ENCODE peak calls at places on chromosome 12, in four cellular contexts. Z is dorsolateral prefrontal cortex, P is HCT116, E is uterus. O is an unnamed sample.

GRCh38 chr12:118429703-118430383 is 53.5 kb downstream of the SUDS3 start:
- DNase-seq in E (no peak), Z (no peak), P (no peak), O (no peak)

GRCh38 chr12:54222609-54223008 is 33.8 kb upstream of the SMUG1 start:
- DNase-seq in E (no peak), Z (no peak), P (no peak), O (no peak)

GRCh38 chr12:88510841-88511240 is 69.4 kb downstream of the KITLG start:
- DNase-seq in E (no peak), Z (no peak), P (no peak), O (no peak)

GRCh38 chr12:93441111-93441616 is 583 bp downstream of the UBE2N start:
- DNase-seq in P (no peak), E (peak), Z (no peak), O (no peak)

GRCh38 chr12:10363922-10364838 is 25.7 kb downstream of the KLRK1 start:
- DNase-seq in P (no peak), E (peak), Z (no peak), O (no peak)

GRCh38 chr12:3055712-3056467 is 21.3 kb upstream of the TSPAN9 start:
- DNase-seq in E (peak), Z (no peak), P (no peak), O (no peak)

GRCh38 chr12:79083181-79083580 is 218.6 kb downstream of the SYT1 start:
- DNase-seq in P (no peak), Z (no peak), E (no peak), O (no peak)

GRCh38 chr12:108337235-108338223 is 1.6 kb downstream of the CMKLR1 start:
- DNase-seq in E (no peak), Z (no peak), P (peak), O (no peak)

GRCh38 chr12:94208433-94208921 is 60.1 kb downstream of the PLXNC1 start:
- DNase-seq in P (no peak), Z (no peak), E (no peak), O (no peak)

GRCh38 chr12:126747530-126748149 is 1519.3 kb upstream of the TMEM132C start:
- DNase-seq in P (peak), Z (peak), E (no peak), O (no peak)

GRCh38 chr12:16076553-16076952 is 165.4 kb downstream of the DERA start:
- DNase-seq in Z (no peak), P (peak), E (no peak), O (peak)

GRCh38 chr12:28057856-28058615 is 85.5 kb upstream of the PTHLH start:
- DNase-seq in E (no peak), P (no peak), Z (no peak), O (peak)

GRCh38 chr12:107776171-107776570 is 1.7 kb downstream of the ASCL4 start:
- DNase-seq in E (no peak), P (no peak), Z (no peak), O (no peak)

GRCh38 chr12:117052386-117053049 is 46.7 kb downstream of the TESC start:
- DNase-seq in P (no peak), Z (no peak), E (no peak), O (no peak)

GRCh38 chr12:104219908-104220404 is 4.4 kb downstream of the TXNRD1 start:
- DNase-seq in Z (no peak), P (peak), E (no peak), O (peak)

GRCh38 chr12:28340261-28340660 is 150.0 kb downstream of the CCDC91 start:
- DNase-seq in E (no peak), Z (no peak), P (no peak), O (no peak)

GRCh38 chr12:64218597-64218996 is 3.5 kb downstream of the KICS2 start:
- DNase-seq in Z (no peak), E (no peak), P (no peak), O (no peak)

GRCh38 chr12:107518868-107519267 is 166.7 kb upstream of the PWP1 start:
- DNase-seq in E (no peak), P (no peak), Z (no peak), O (no peak)

GRCh38 chr12:124162151-124163110 is 132.5 kb upstream of the RFLNA start:
- DNase-seq in E (no peak), P (peak), Z (no peak), O (no peak)

DNA sequence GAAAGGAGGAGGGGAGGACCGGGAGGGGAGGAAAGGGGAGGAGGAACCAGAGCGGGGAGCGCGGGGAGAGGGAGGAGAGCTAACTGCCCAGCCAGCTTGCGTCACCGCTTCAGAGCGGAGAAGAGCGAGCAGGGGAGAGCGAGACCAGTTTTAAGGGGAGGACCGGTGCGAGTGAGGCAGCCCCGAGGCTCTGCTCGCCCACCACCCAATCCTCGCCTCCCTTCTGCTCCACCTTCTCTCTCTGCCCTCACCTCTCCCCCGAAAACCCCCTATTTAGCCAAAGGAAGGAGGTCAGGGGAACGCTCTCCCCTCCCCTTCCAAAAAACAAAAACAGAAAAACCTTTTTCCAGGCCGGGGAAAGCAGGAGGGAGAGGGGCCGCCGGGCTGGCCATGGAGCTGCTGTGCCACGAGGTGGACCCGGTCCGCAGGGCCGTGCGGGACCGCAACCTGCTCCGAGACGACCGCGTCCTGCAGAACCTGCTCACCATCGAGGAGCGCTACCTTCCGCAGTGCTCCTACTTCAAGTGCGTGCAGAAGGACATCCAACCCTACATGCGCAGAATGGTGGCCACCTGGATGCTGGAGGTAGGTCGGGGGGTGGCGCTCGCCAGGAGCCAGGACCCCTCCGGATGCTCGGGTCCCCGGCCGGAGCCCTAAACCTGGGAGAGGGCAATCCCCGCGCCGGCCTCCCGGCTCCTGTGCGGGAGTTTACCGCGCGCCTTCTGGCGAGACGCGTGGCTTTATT is at the start of gene CCND2:
- DNase-seq in P (no peak), E (peak), Z (peak), O (peak)
- H3K27ac ChIP-seq in P (no peak), E (peak), Z (peak), O (peak)

GRCh38 chr12:123075092-123075491 is 75.8 kb downstream of the PITPNM2 start:
- DNase-seq in P (no peak), Z (no peak), E (peak), O (no peak)
- H3K27ac ChIP-seq in P (no peak), Z (peak), E (peak), O (no peak)

GRCh38 chr12:51908876-51909592 is 1.7 kb downstream of the ACVRL1 start:
- DNase-seq in E (no peak), P (no peak), Z (no peak), O (no peak)
- H3K27ac ChIP-seq in E (peak), P (no peak), Z (no peak), O (no peak)

GRCh38 chr12:21819678-21820077 is 45.2 kb upstream of the KCNJ8 start:
- DNase-seq in P (no peak), E (no peak), Z (no peak), O (no peak)
- H3K27ac ChIP-seq in P (no peak), E (no peak), Z (no peak), O (peak)